ENCODE peak calls at places on chromosomes 7 and 10, in seven cellular contexts. U is astrocyte, B is neuronal stem cell, M is ELR, X is Calu3, S is T-helper 9 cell, Q is epithelial cell of esophagus. Y is an unnamed sample.

GRCh38 chr10:88702848-88703597 is 3.0 kb upstream of the LIPK start:
- DNase-seq in U (peak; percentile 86), B (no peak), M (peak; percentile 27), X (peak; percentile 70), S (no peak), Q (peak; percentile 93), Y (no peak)

GRCh38 chr7:77566421-77566820 is 29.3 kb downstream of the PTPN12 start:
- DNase-seq in U (no peak), B (no peak), M (no peak), X (no peak), S (no peak), Q (no peak), Y (no peak)

GRCh38 chr10:55500931-55501559 is 700.0 kb upstream of the PCDH15 start:
- DNase-seq in U (peak; percentile 2), B (peak; percentile 37), M (no peak), X (peak; percentile 69), S (no peak), Q (peak; percentile 55), Y (no peak)

GRCh38 chr10:30384791-30385201 is 35.7 kb upstream of the MTPAP start:
- DNase-seq in U (peak; percentile 14), B (no peak), M (peak; percentile 50), X (peak; percentile 50), S (no peak), Q (peak; percentile 69), Y (peak; percentile 26)

GRCh38 chr10:96507044-96507443 is 6.7 kb downstream of the TLL2 start:
- DNase-seq in U (no peak), B (no peak), M (no peak), X (no peak), S (no peak), Q (no peak), Y (no peak)

GRCh38 chr10:8017276-8017675 is 37.2 kb upstream of the GATA3 start:
- DNase-seq in U (peak; percentile 46), B (no peak), M (no peak), X (no peak), S (no peak), Q (no peak), Y (no peak)

GRCh38 chr7:19919156-19920085 is 146.0 kb upstream of the TMEM196 start:
- DNase-seq in U (peak; percentile 12), B (no peak), M (peak; percentile 49), X (no peak), S (no peak), Q (no peak), Y (no peak)

GRCh38 chr10:78511324-78512204 is 477.9 kb downstream of the RPS24 start:
- DNase-seq in U (no peak), B (no peak), M (no peak), X (no peak), S (no peak), Q (no peak), Y (no peak)

Y was measured in K562.